ENCODE peak calls at places on chromosome X, in four cellular contexts. L is SK-N-SH, K is PC-3, Z is endothelial cell of umbilical vein. V is an unnamed sample.
A peak's percentile ranks its signal among the peaks of the same experiment; 100 is the strongest.

GRCh38 chrX:47612418-47612817 is 7.2 kb downstream of the SYN1 start:
- DNase-seq in L (no peak), K (no peak), Z (no peak), V (no peak)

GRCh38 chrX:50067435-50068292 is 133.1 kb downstream of the AKAP4 start:
- DNase-seq in L (peak; percentile 66), K (no peak), Z (peak; percentile 1), V (no peak)

GRCh38 chrX:51641421-51642021 is 22.8 kb upstream of the CENPVL3 start:
- DNase-seq in L (peak; percentile 54), K (peak; percentile 68), Z (peak; percentile 26), V (no peak)

GRCh38 chrX:106952988-106953387 is 32.8 kb downstream of the CLDN2 start:
- DNase-seq in L (peak; percentile 6), K (peak; percentile 49), Z (peak; percentile 25), V (no peak)

GRCh38 chrX:124358796-124359386 is 12.5 kb downstream of the SH2D1A start:
- DNase-seq in L (no peak), K (no peak), Z (no peak), V (no peak)

GRCh38 chrX:119410027-119410819 is 11.1 kb downstream of the SLC25A43 start:
- DNase-seq in L (no peak), K (peak; percentile 90), Z (no peak), V (no peak)

GRCh38 chrX:80807606-80808159 is 2.0 kb downstream of the BRWD3 start:
- DNase-seq in L (peak; percentile 79), K (no peak), Z (no peak), V (no peak)

GRCh38 chrX:151183233-151183632 is 6.8 kb downstream of the GPR50 start:
- DNase-seq in L (no peak), K (no peak), Z (no peak), V (no peak)

GRCh38 chrX:40331766-40332165 is 234.0 kb upstream of the BCOR start:
- DNase-seq in L (no peak), K (no peak), Z (no peak), V (no peak)

GRCh38 chrX:138885886-138886285 is 174.4 kb upstream of the FGF13 start:
- DNase-seq in L (no peak), K (peak; percentile 78), Z (no peak), V (no peak)

GRCh38 chrX:87583679-87584078 is 66.1 kb downstream of the KLHL4 start:
- DNase-seq in L (peak; percentile 2), K (peak; percentile 39), Z (peak; percentile 33), V (no peak)

GRCh38 chrX:140836874-140837273 is 127.3 kb downstream of the LINC00632 start:
- DNase-seq in L (no peak), K (no peak), Z (no peak), V (no peak)

GRCh38 chrX:19863237-19864223 is 23.9 kb downstream of the SH3KBP1 start:
- DNase-seq in L (no peak), K (no peak), Z (no peak), V (no peak)

GRCh38 chrX:41334866-41335589 is 1.1 kb downstream of the DDX3X start:
- DNase-seq in L (peak; percentile 68), K (peak; percentile 30), Z (peak; percentile 43), V (peak; percentile 92)

GRCh38 chrX:104013606-104014005 is at the start of gene H2BW1:
- DNase-seq in L (no peak), K (no peak), Z (no peak), V (no peak)

GRCh38 chrX:46838974-46839480 is 2.2 kb downstream of the RP2 start:
- DNase-seq in L (no peak), K (no peak), Z (no peak), V (no peak)

GRCh38 chrX:38260231-38260630 is 39.6 kb upstream of the SRPX start:
- DNase-seq in L (peak; percentile 44), K (peak; percentile 64), Z (peak; percentile 35), V (no peak)

GRCh38 chrX:56563231-56564116 is at the start of gene UBQLN2:
- DNase-seq in L (peak; percentile 77), K (peak; percentile 65), Z (peak; percentile 84), V (peak; percentile 94)

GRCh38 chrX:118884552-118885138 is 61.0 kb downstream of the ZCCHC12 start:
- DNase-seq in L (no peak), K (peak; percentile 91), Z (no peak), V (no peak)

GRCh38 chrX:38166478-38167083 is 54.1 kb downstream of the SRPX start:
- DNase-seq in L (peak; percentile 7), K (peak; percentile 65), Z (peak; percentile 26), V (no peak)

GRCh38 chrX:46710425-46710824 is 48.5 kb downstream of the SLC9A7 start:
- DNase-seq in L (no peak), K (peak; percentile 85), Z (no peak), V (no peak)

GRCh38 chrX:8820910-8821527 is 19.8 kb upstream of the FAM9A start:
- DNase-seq in L (no peak), K (peak; percentile 45), Z (no peak), V (no peak)

GRCh38 chrX:17397074-17397473 is 22.1 kb downstream of the NHS start:
- DNase-seq in L (no peak), K (peak; percentile 75), Z (no peak), V (no peak)

GRCh38 chrX:103687696-103688191 is 1.2 kb upstream of the MORF4L2 start:
- DNase-seq in L (peak; percentile 55), K (peak; percentile 74), Z (peak; percentile 79), V (peak; percentile 73)

GRCh38 chrX:65668362-65669310 is 1.2 kb downstream of the MSN start:
- DNase-seq in L (peak; percentile 27), K (peak; percentile 87), Z (peak; percentile 69), V (peak; percentile 89)

GRCh38 chrX:21840199-21840557 is 761 bp downstream of the MBTPS2 start:
- DNase-seq in L (no peak), K (no peak), Z (no peak), V (no peak)

GRCh38 chrX:39853417-39853816 is 244.3 kb downstream of the BCOR start:
- DNase-seq in L (no peak), K (no peak), Z (no peak), V (no peak)

GRCh38 chrX:44314259-44314734 is 29.2 kb downstream of the EFHC2 start:
- DNase-seq in L (peak; percentile 19), K (peak; percentile 42), Z (peak; percentile 12), V (no peak)

GRCh38 chrX:40132751-40133150 is 35.0 kb upstream of the BCOR start:
- DNase-seq in L (no peak), K (peak; percentile 80), Z (peak; percentile 58), V (peak; percentile 77)

GRCh38 chrX:10634681-10635161 is 14.3 kb upstream of the MID1 start:
- DNase-seq in L (no peak), K (peak; percentile 95), Z (no peak), V (no peak)

GRCh38 chrX:135213200-135213844 is 38.5 kb upstream of the ETDA start:
- DNase-seq in L (no peak), K (no peak), Z (no peak), V (no peak)

GRCh38 chrX:24243692-24244091 is 70.2 kb downstream of the SUPT20HL2 start:
- DNase-seq in L (no peak), K (no peak), Z (no peak), V (no peak)

GRCh38 chrX:103453655-103454054 is 65.6 kb downstream of the RAB40A start:
- DNase-seq in L (no peak), K (peak; percentile 92), Z (peak; percentile 93), V (no peak)

GRCh38 chrX:23789386-23790146 is 6.6 kb downstream of the SAT1 start:
- DNase-seq in L (no peak), K (no peak), Z (no peak), V (peak; percentile 70)

GRCh38 chrX:22952011-22952410 is 47.7 kb upstream of the DDX53 start:
- DNase-seq in L (peak; percentile 5), K (peak; percentile 23), Z (peak; percentile 61), V (no peak)

GRCh38 chrX:102697506-102697905 is 14.7 kb upstream of the GPRASP2 start:
- DNase-seq in L (no peak), K (no peak), Z (peak; percentile 35), V (no peak)

GRCh38 chrX:3549442-3549875 is 164.0 kb downstream of the PRKX start:
- DNase-seq in L (peak; percentile 15), K (peak; percentile 8), Z (no peak), V (no peak)

GRCh38 chrX:153620576-153620975 is 21.6 kb upstream of the CCNQ start:
- DNase-seq in L (no peak), K (no peak), Z (no peak), V (no peak)

GRCh38 chrX:64204701-64205440 is 637 bp downstream of the AMER1 start:
- DNase-seq in L (peak; percentile 75), K (peak; percentile 25), Z (peak; percentile 41), V (no peak)

GRCh38 chrX:70174754-70175153 is 2.5 kb upstream of the DGAT2L6 start:
- DNase-seq in L (no peak), K (peak; percentile 48), Z (peak; percentile 19), V (no peak)

DNA sequence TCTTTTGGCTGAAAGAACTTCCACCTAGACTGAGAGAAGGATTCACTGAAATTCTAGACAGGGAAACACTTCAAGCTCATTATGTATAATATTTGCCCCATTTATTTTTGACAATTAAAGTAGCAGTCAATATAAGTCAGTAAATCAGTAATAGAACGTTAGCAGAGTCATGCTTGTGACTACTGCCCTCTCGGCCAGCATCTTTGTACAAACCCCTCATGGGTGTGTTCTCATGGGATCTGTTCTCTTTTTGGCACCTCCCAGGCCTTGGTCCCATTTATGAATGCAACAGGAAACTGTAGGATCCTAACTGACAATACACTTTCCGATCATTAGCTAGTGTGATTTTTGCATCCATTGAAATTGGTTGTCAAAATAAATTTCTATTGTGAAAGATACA is 2.9 kb downstream of the MSL3 start:
- DNase-seq in L (no peak), K (no peak), Z (no peak), V (no peak)
- H3K9ac ChIP-seq in L (no peak overlapping the region), K (no peak overlapping the region), Z (peak overlapping the region; percentile 82), V (no peak overlapping the region)

DNA sequence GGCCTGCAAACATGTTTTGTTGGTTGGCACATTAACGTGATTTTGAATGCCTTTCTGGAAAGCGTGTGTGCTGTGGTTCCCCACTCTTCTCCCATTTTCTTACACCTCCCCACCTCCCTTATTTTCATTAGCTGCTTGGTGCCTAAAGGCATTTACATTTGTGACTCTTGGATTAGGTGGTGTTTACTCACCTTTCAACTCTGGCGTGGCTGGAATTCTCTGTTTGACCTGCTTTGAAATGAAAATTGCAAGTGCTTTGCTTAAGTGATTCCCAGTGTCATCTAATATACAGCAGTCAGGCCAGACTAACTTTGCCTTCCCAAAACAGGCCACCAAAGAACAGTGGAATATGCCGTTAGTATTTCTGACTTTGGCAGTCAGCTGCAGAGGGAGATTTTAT is 80.5 kb downstream of the NHSL2 start:
- DNase-seq in L (no peak), K (peak; percentile 27), Z (no peak), V (no peak)
- H3K27ac ChIP-seq in L (no peak overlapping the region), K (peak overlapping the region; percentile 49), Z (no peak overlapping the region), V (no peak overlapping the region)

GRCh38 chrX:134002921-134003615 is 17.7 kb upstream of the GPC3 start:
- DNase-seq in L (no peak), K (no peak), Z (no peak), V (no peak)
- H3K9ac ChIP-seq in L (no peak overlapping the region), K (no peak overlapping the region), Z (no peak overlapping the region), V (no peak overlapping the region)

GRCh38 chrX:112841820-112842157 is 1.2 kb upstream of the AMOT start:
- DNase-seq in L (no peak), K (no peak), Z (no peak), V (no peak)
- H3K27ac ChIP-seq in L (no peak overlapping the region), K (no peak overlapping the region), Z (no peak overlapping the region), V (no peak overlapping the region)

GRCh38 chrX:77731821-77732419 is 54.1 kb downstream of the ATRX start:
- DNase-seq in L (no peak), K (no peak), Z (no peak), V (no peak)
- H3K9ac ChIP-seq in L (no peak overlapping the region), K (no peak overlapping the region), Z (no peak overlapping the region), V (no peak overlapping the region)